ENCODE peak calls at places on chromosome 17, in six cellular contexts. V, N, A, M, Z and T are unnamed samples.

GRCh38 chr17:82859431-82860403 is 19.9 kb upstream of the ZNF750 start:
- DNase-seq in V (no peak), N (peak), A (no peak), M (peak), Z (peak), T (no peak)

GRCh38 chr17:30323262-30323894 is 10.5 kb downstream of the TMIGD1 start:
- DNase-seq in V (no peak), N (no peak), A (no peak), M (no peak), Z (peak), T (no peak)

GRCh38 chr17:63941751-63942150 is 9.6 kb upstream of the CD79B start:
- DNase-seq in V (no peak), N (no peak), A (no peak), M (no peak), Z (no peak), T (no peak)

GRCh38 chr17:65690626-65691310 is 129.3 kb upstream of the AXIN2 start:
- DNase-seq in V (no peak), N (no peak), A (no peak), M (no peak), Z (no peak), T (no peak)

GRCh38 chr17:66507103-66507923 is 204.9 kb downstream of the PRKCA start:
- DNase-seq in V (no peak), N (no peak), A (no peak), M (peak), Z (no peak), T (no peak)

GRCh38 chr17:82080048-82080788 is 14.6 kb upstream of the DUS1L start:
- DNase-seq in V (no peak), N (no peak), A (no peak), M (no peak), Z (no peak), T (no peak)

GRCh38 chr17:1552911-1553310 is 9.7 kb downstream of the PITPNA start:
- DNase-seq in V (no peak), N (no peak), A (no peak), M (no peak), Z (no peak), T (no peak)

GRCh38 chr17:40095356-40095943 is 4.9 kb downstream of the NR1D1 start:
- DNase-seq in V (no peak), N (no peak), A (no peak), M (no peak), Z (no peak), T (no peak)

GRCh38 chr17:32927201-32927723 is 691 bp upstream of the TMEM98 start:
- DNase-seq in V (no peak), N (no peak), A (no peak), M (peak), Z (no peak), T (peak)

GRCh38 chr17:36813957-36814356 is 123.3 kb upstream of the LHX1 start:
- DNase-seq in V (no peak), N (no peak), A (no peak), M (no peak), Z (no peak), T (no peak)

GRCh38 chr17:82228842-82229685 is at the start of gene SLC16A3:
- DNase-seq in V (no peak), N (peak), A (no peak), M (peak), Z (peak), T (no peak)

GRCh38 chr17:82694647-82695046 is 3.9 kb downstream of the RAB40B start:
- DNase-seq in V (no peak), N (no peak), A (no peak), M (no peak), Z (no peak), T (no peak)

GRCh38 chr17:65474658-65475057 is 86.8 kb downstream of the AXIN2 start:
- DNase-seq in V (no peak), N (no peak), A (no peak), M (no peak), Z (no peak), T (no peak)

GRCh38 chr17:73706428-73706827 is 62.2 kb upstream of the SDK2 start:
- DNase-seq in V (no peak), N (no peak), A (no peak), M (no peak), Z (no peak), T (no peak)

GRCh38 chr17:58120195-58120822 is 27.9 kb upstream of the OR4D1 start:
- DNase-seq in V (no peak), N (peak), A (no peak), M (peak), Z (peak), T (no peak)

GRCh38 chr17:43608313-43608712 is 53.4 kb downstream of the MEOX1 start:
- DNase-seq in V (no peak), N (no peak), A (no peak), M (peak), Z (no peak), T (no peak)

GRCh38 chr17:78991017-78991783 is 11.5 kb upstream of the LGALS3BP start:
- DNase-seq in V (no peak), N (no peak), A (no peak), M (no peak), Z (no peak), T (no peak)

GRCh38 chr17:82365586-82366295 is 5.8 kb upstream of the UTS2R start:
- DNase-seq in V (no peak), N (no peak), A (no peak), M (no peak), Z (no peak), T (no peak)

GRCh38 chr17:78541488-78542237 is 35.5 kb downstream of the DNAH17 start:
- DNase-seq in V (no peak), N (no peak), A (no peak), M (peak), Z (no peak), T (no peak)

GRCh38 chr17:16150251-16150859 is 65.0 kb downstream of the NCOR1 start:
- DNase-seq in V (peak), N (no peak), A (no peak), M (peak), Z (no peak), T (no peak)

GRCh38 chr17:18179804-18180203 is 3.8 kb upstream of the ALKBH5 start:
- DNase-seq in V (no peak), N (no peak), A (no peak), M (no peak), Z (no peak), T (no peak)

GRCh38 chr17:73770115-73770848 is 126.0 kb upstream of the SDK2 start:
- DNase-seq in V (peak), N (no peak), A (peak), M (peak), Z (no peak), T (peak)

GRCh38 chr17:29772981-29773380 is 150.3 kb upstream of the CORO6 start:
- DNase-seq in V (no peak), N (no peak), A (no peak), M (no peak), Z (no peak), T (no peak)

GRCh38 chr17:17044846-17045561 is 2.7 kb downstream of the MPRIP start:
- DNase-seq in V (no peak), N (no peak), A (peak), M (peak), Z (peak), T (no peak)

GRCh38 chr17:61284174-61284573 is 115.5 kb upstream of the TBX2 start:
- DNase-seq in V (peak), N (no peak), A (no peak), M (peak), Z (no peak), T (no peak)

GRCh38 chr17:28570716-28571254 is 539 bp downstream of the PIGS start:
- DNase-seq in V (no peak), N (no peak), A (no peak), M (peak), Z (peak), T (no peak)

GRCh38 chr17:4178651-4179050 is 35.7 kb downstream of the CYB5D2 start:
- DNase-seq in V (no peak), N (no peak), A (no peak), M (no peak), Z (no peak), T (no peak)

GRCh38 chr17:51184124-51184523 is 17.9 kb downstream of the NME2 start:
- DNase-seq in V (no peak), N (no peak), A (no peak), M (no peak), Z (no peak), T (no peak)

GRCh38 chr17:10633738-10634379 is 23.2 kb downstream of the MYH3 start:
- DNase-seq in V (no peak), N (no peak), A (no peak), M (no peak), Z (no peak), T (no peak)

GRCh38 chr17:81575836-81576235 is 23.7 kb upstream of the FAAP100 start:
- DNase-seq in V (no peak), N (no peak), A (no peak), M (no peak), Z (no peak), T (no peak)

GRCh38 chr17:77822302-77823030 is 136.0 kb upstream of the TNRC6C start:
- DNase-seq in V (no peak), N (no peak), A (no peak), M (no peak), Z (no peak), T (peak)

GRCh38 chr17:66302761-66303626 is 581 bp downstream of the PRKCA start:
- DNase-seq in V (no peak), N (peak), A (peak), M (peak), Z (peak), T (no peak)

GRCh38 chr17:6512552-6512951 is 43.8 kb downstream of the PITPNM3 start:
- DNase-seq in V (no peak), N (no peak), A (no peak), M (no peak), Z (no peak), T (no peak)

GRCh38 chr17:43444223-43445008 is 39.4 kb upstream of the DHX8 start:
- DNase-seq in V (no peak), N (no peak), A (peak), M (no peak), Z (no peak), T (no peak)

GRCh38 chr17:18256351-18256750 is 2.2 kb downstream of the FLII start:
- DNase-seq in V (no peak), N (no peak), A (no peak), M (no peak), Z (no peak), T (no peak)

GRCh38 chr17:60107526-60108257 is 29.0 kb upstream of the HEATR6 start:
- DNase-seq in V (no peak), N (no peak), A (no peak), M (peak), Z (no peak), T (no peak)

GRCh38 chr17:70100983-70101382 is 26.0 kb downstream of the KCNJ16 start:
- DNase-seq in V (no peak), N (no peak), A (no peak), M (peak), Z (no peak), T (no peak)